ENCODE peak calls at places on chromosome 21, in eight cellular contexts. One of them, this sample, is unnamed.
A peak's percentile ranks its signal among the peaks of the same experiment; 100 is the strongest.

GRCh38 chr21:28133116-28133515 is 859.6 kb downstream of the LTN1 start:
- DNase-seq in left ventricle myocardium superior: no peak
- DNase-seq in hepatocyte: no peak
- DNase-seq in fibroblast of villous mesenchyme: no peak
- DNase-seq in Daoy: no peak
- DNase-seq in neural crest cell: no peak
- DNase-seq in stimulated activated CD8-positive, alpha-beta memory T cell treated with anti-CD3 and anti-CD28 coated beads, Interleukin-4, amount 100 ng/mL, for 24 hours: no peak
- DNase-seq in astrocyte of the spinal cord: no peak
- DNase-seq in this sample: no peak

GRCh38 chr21:16287060-16287459 is 557.3 kb downstream of the USP25 start:
- DNase-seq in left ventricle myocardium superior: no peak
- DNase-seq in hepatocyte: no peak
- DNase-seq in fibroblast of villous mesenchyme: no peak
- DNase-seq in Daoy: no peak
- DNase-seq in neural crest cell: no peak
- DNase-seq in stimulated activated CD8-positive, alpha-beta memory T cell treated with anti-CD3 and anti-CD28 coated beads, Interleukin-4, amount 100 ng/mL, for 24 hours: no peak
- DNase-seq in astrocyte of the spinal cord: no peak
- DNase-seq in this sample: no peak

GRCh38 chr21:17466166-17466565 is 46.7 kb upstream of the CXADR start:
- DNase-seq in left ventricle myocardium superior: no peak
- DNase-seq in hepatocyte: peak; percentile 64
- DNase-seq in fibroblast of villous mesenchyme: peak; percentile 45
- DNase-seq in Daoy: peak; percentile 84
- DNase-seq in neural crest cell: no peak
- DNase-seq in stimulated activated CD8-positive, alpha-beta memory T cell treated with anti-CD3 and anti-CD28 coated beads, Interleukin-4, amount 100 ng/mL, for 24 hours: no peak
- DNase-seq in astrocyte of the spinal cord: peak; percentile 75
- DNase-seq in this sample: no peak

GRCh38 chr21:36821032-36821299 is 122.1 kb downstream of the SIM2 start:
- DNase-seq in left ventricle myocardium superior: no peak
- DNase-seq in hepatocyte: no peak
- DNase-seq in fibroblast of villous mesenchyme: no peak
- DNase-seq in Daoy: no peak
- DNase-seq in neural crest cell: no peak
- DNase-seq in stimulated activated CD8-positive, alpha-beta memory T cell treated with anti-CD3 and anti-CD28 coated beads, Interleukin-4, amount 100 ng/mL, for 24 hours: no peak
- DNase-seq in astrocyte of the spinal cord: no peak
- DNase-seq in this sample: no peak

GRCh38 chr21:45327458-45328197 is 39.9 kb upstream of the POFUT2 start:
- DNase-seq in left ventricle myocardium superior: peak; percentile 27
- DNase-seq in hepatocyte: no peak
- DNase-seq in fibroblast of villous mesenchyme: no peak
- DNase-seq in Daoy: no peak
- DNase-seq in neural crest cell: no peak
- DNase-seq in stimulated activated CD8-positive, alpha-beta memory T cell treated with anti-CD3 and anti-CD28 coated beads, Interleukin-4, amount 100 ng/mL, for 24 hours: no peak
- DNase-seq in astrocyte of the spinal cord: no peak
- DNase-seq in this sample: peak; percentile 46

GRCh38 chr21:15128267-15128666 is 63.5 kb upstream of the NRIP1 start:
- DNase-seq in left ventricle myocardium superior: no peak
- DNase-seq in hepatocyte: no peak
- DNase-seq in fibroblast of villous mesenchyme: no peak
- DNase-seq in Daoy: no peak
- DNase-seq in neural crest cell: no peak
- DNase-seq in stimulated activated CD8-positive, alpha-beta memory T cell treated with anti-CD3 and anti-CD28 coated beads, Interleukin-4, amount 100 ng/mL, for 24 hours: no peak
- DNase-seq in astrocyte of the spinal cord: no peak
- DNase-seq in this sample: no peak

GRCh38 chr21:39441502-39442475 is 3.8 kb downstream of the LCA5L start:
- DNase-seq in left ventricle myocardium superior: no peak
- DNase-seq in hepatocyte: peak; percentile 62
- DNase-seq in fibroblast of villous mesenchyme: peak; percentile 62
- DNase-seq in Daoy: peak; percentile 47
- DNase-seq in neural crest cell: no peak
- DNase-seq in stimulated activated CD8-positive, alpha-beta memory T cell treated with anti-CD3 and anti-CD28 coated beads, Interleukin-4, amount 100 ng/mL, for 24 hours: no peak
- DNase-seq in astrocyte of the spinal cord: peak; percentile 51
- DNase-seq in this sample: no peak

GRCh38 chr21:38954450-38955059 is 148.8 kb downstream of the ETS2 start:
- DNase-seq in left ventricle myocardium superior: no peak
- DNase-seq in hepatocyte: peak; percentile 31
- DNase-seq in fibroblast of villous mesenchyme: no peak
- DNase-seq in Daoy: no peak
- DNase-seq in neural crest cell: no peak
- DNase-seq in stimulated activated CD8-positive, alpha-beta memory T cell treated with anti-CD3 and anti-CD28 coated beads, Interleukin-4, amount 100 ng/mL, for 24 hours: no peak
- DNase-seq in astrocyte of the spinal cord: no peak
- DNase-seq in this sample: no peak

GRCh38 chr21:40054403-40054802 is 187.2 kb downstream of the PCP4 start:
- DNase-seq in left ventricle myocardium superior: peak; percentile 36
- DNase-seq in hepatocyte: peak; percentile 23
- DNase-seq in fibroblast of villous mesenchyme: no peak
- DNase-seq in Daoy: peak; percentile 62
- DNase-seq in neural crest cell: no peak
- DNase-seq in stimulated activated CD8-positive, alpha-beta memory T cell treated with anti-CD3 and anti-CD28 coated beads, Interleukin-4, amount 100 ng/mL, for 24 hours: no peak
- DNase-seq in astrocyte of the spinal cord: peak; percentile 57
- DNase-seq in this sample: peak; percentile 88

GRCh38 chr21:39666026-39666425 is 53.3 kb downstream of the B3GALT5 start:
- DNase-seq in left ventricle myocardium superior: no peak
- DNase-seq in hepatocyte: no peak
- DNase-seq in fibroblast of villous mesenchyme: no peak
- DNase-seq in Daoy: no peak
- DNase-seq in neural crest cell: no peak
- DNase-seq in stimulated activated CD8-positive, alpha-beta memory T cell treated with anti-CD3 and anti-CD28 coated beads, Interleukin-4, amount 100 ng/mL, for 24 hours: no peak
- DNase-seq in astrocyte of the spinal cord: no peak
- DNase-seq in this sample: no peak

GRCh38 chr21:29403922-29404538 is 105.3 kb downstream of the BACH1 start:
- DNase-seq in left ventricle myocardium superior: no peak
- DNase-seq in hepatocyte: no peak
- DNase-seq in fibroblast of villous mesenchyme: peak; percentile 28
- DNase-seq in Daoy: no peak
- DNase-seq in neural crest cell: no peak
- DNase-seq in stimulated activated CD8-positive, alpha-beta memory T cell treated with anti-CD3 and anti-CD28 coated beads, Interleukin-4, amount 100 ng/mL, for 24 hours: no peak
- DNase-seq in astrocyte of the spinal cord: no peak
- DNase-seq in this sample: peak; percentile 60

GRCh38 chr21:46599251-46599572 is 5.7 kb downstream of the S100B start:
- DNase-seq in left ventricle myocardium superior: no peak
- DNase-seq in hepatocyte: peak; percentile 79
- DNase-seq in fibroblast of villous mesenchyme: peak; percentile 81
- DNase-seq in Daoy: no peak
- DNase-seq in neural crest cell: peak; percentile 46
- DNase-seq in stimulated activated CD8-positive, alpha-beta memory T cell treated with anti-CD3 and anti-CD28 coated beads, Interleukin-4, amount 100 ng/mL, for 24 hours: no peak
- DNase-seq in astrocyte of the spinal cord: peak; percentile 88
- DNase-seq in this sample: no peak

GRCh38 chr21:34274001-34274400 is 89.8 kb upstream of the KCNE2 start:
- DNase-seq in left ventricle myocardium superior: no peak
- DNase-seq in hepatocyte: no peak
- DNase-seq in fibroblast of villous mesenchyme: peak; percentile 42
- DNase-seq in Daoy: peak; percentile 36
- DNase-seq in neural crest cell: no peak
- DNase-seq in stimulated activated CD8-positive, alpha-beta memory T cell treated with anti-CD3 and anti-CD28 coated beads, Interleukin-4, amount 100 ng/mL, for 24 hours: no peak
- DNase-seq in astrocyte of the spinal cord: peak; percentile 1
- DNase-seq in this sample: no peak

GRCh38 chr21:36560933-36561575 is 81.1 kb upstream of the CLDN14 start:
- DNase-seq in left ventricle myocardium superior: no peak
- DNase-seq in hepatocyte: no peak
- DNase-seq in fibroblast of villous mesenchyme: no peak
- DNase-seq in Daoy: no peak
- DNase-seq in neural crest cell: no peak
- DNase-seq in stimulated activated CD8-positive, alpha-beta memory T cell treated with anti-CD3 and anti-CD28 coated beads, Interleukin-4, amount 100 ng/mL, for 24 hours: no peak
- DNase-seq in astrocyte of the spinal cord: no peak
- DNase-seq in this sample: no peak

GRCh38 chr21:42524341-42525227 is 10.9 kb downstream of the SLC37A1 start:
- DNase-seq in left ventricle myocardium superior: peak; percentile 79
- DNase-seq in hepatocyte: peak; percentile 82
- DNase-seq in fibroblast of villous mesenchyme: peak; percentile 69
- DNase-seq in Daoy: peak; percentile 49
- DNase-seq in neural crest cell: peak; percentile 22
- DNase-seq in stimulated activated CD8-positive, alpha-beta memory T cell treated with anti-CD3 and anti-CD28 coated beads, Interleukin-4, amount 100 ng/mL, for 24 hours: peak; percentile 46
- DNase-seq in astrocyte of the spinal cord: peak; percentile 76
- DNase-seq in this sample: peak; percentile 93

GRCh38 chr21:17460094-17460493 is 52.7 kb upstream of the CXADR start:
- DNase-seq in left ventricle myocardium superior: no peak
- DNase-seq in hepatocyte: no peak
- DNase-seq in fibroblast of villous mesenchyme: no peak
- DNase-seq in Daoy: no peak
- DNase-seq in neural crest cell: no peak
- DNase-seq in stimulated activated CD8-positive, alpha-beta memory T cell treated with anti-CD3 and anti-CD28 coated beads, Interleukin-4, amount 100 ng/mL, for 24 hours: no peak
- DNase-seq in astrocyte of the spinal cord: no peak
- DNase-seq in this sample: no peak

GRCh38 chr21:41876396-41876795 is 2.7 kb downstream of the PRDM15 start:
- DNase-seq in left ventricle myocardium superior: no peak
- DNase-seq in hepatocyte: no peak
- DNase-seq in fibroblast of villous mesenchyme: no peak
- DNase-seq in Daoy: no peak
- DNase-seq in neural crest cell: no peak
- DNase-seq in stimulated activated CD8-positive, alpha-beta memory T cell treated with anti-CD3 and anti-CD28 coated beads, Interleukin-4, amount 100 ng/mL, for 24 hours: no peak
- DNase-seq in astrocyte of the spinal cord: no peak
- DNase-seq in this sample: no peak

GRCh38 chr21:15843766-15844165 is 114.0 kb downstream of the USP25 start:
- DNase-seq in left ventricle myocardium superior: no peak
- DNase-seq in hepatocyte: no peak
- DNase-seq in fibroblast of villous mesenchyme: no peak
- DNase-seq in Daoy: no peak
- DNase-seq in neural crest cell: no peak
- DNase-seq in stimulated activated CD8-positive, alpha-beta memory T cell treated with anti-CD3 and anti-CD28 coated beads, Interleukin-4, amount 100 ng/mL, for 24 hours: no peak
- DNase-seq in astrocyte of the spinal cord: no peak
- DNase-seq in this sample: no peak

GRCh38 chr21:38848187-38848609 is 42.5 kb downstream of the ETS2 start:
- DNase-seq in left ventricle myocardium superior: peak; percentile 55
- DNase-seq in hepatocyte: peak; percentile 61
- DNase-seq in fibroblast of villous mesenchyme: peak; percentile 96
- DNase-seq in Daoy: no peak
- DNase-seq in neural crest cell: no peak
- DNase-seq in stimulated activated CD8-positive, alpha-beta memory T cell treated with anti-CD3 and anti-CD28 coated beads, Interleukin-4, amount 100 ng/mL, for 24 hours: no peak
- DNase-seq in astrocyte of the spinal cord: no peak
- DNase-seq in this sample: no peak

GRCh38 chr21:33971492-33972013 is 55.9 kb upstream of the ATP5PO start:
- DNase-seq in left ventricle myocardium superior: no peak
- DNase-seq in hepatocyte: peak; percentile 56
- DNase-seq in fibroblast of villous mesenchyme: peak; percentile 88
- DNase-seq in Daoy: peak; percentile 53
- DNase-seq in neural crest cell: no peak
- DNase-seq in stimulated activated CD8-positive, alpha-beta memory T cell treated with anti-CD3 and anti-CD28 coated beads, Interleukin-4, amount 100 ng/mL, for 24 hours: no peak
- DNase-seq in astrocyte of the spinal cord: peak; percentile 54
- DNase-seq in this sample: no peak

GRCh38 chr21:26148071-26148470 is 22.5 kb downstream of the APP start:
- DNase-seq in left ventricle myocardium superior: no peak
- DNase-seq in hepatocyte: no peak
- DNase-seq in fibroblast of villous mesenchyme: no peak
- DNase-seq in Daoy: no peak
- DNase-seq in neural crest cell: no peak
- DNase-seq in stimulated activated CD8-positive, alpha-beta memory T cell treated with anti-CD3 and anti-CD28 coated beads, Interleukin-4, amount 100 ng/mL, for 24 hours: no peak
- DNase-seq in astrocyte of the spinal cord: no peak
- DNase-seq in this sample: no peak

GRCh38 chr21:45283019-45283610 is 4.6 kb downstream of the POFUT2 start:
- DNase-seq in left ventricle myocardium superior: no peak
- DNase-seq in hepatocyte: no peak
- DNase-seq in fibroblast of villous mesenchyme: no peak
- DNase-seq in Daoy: no peak
- DNase-seq in neural crest cell: no peak
- DNase-seq in stimulated activated CD8-positive, alpha-beta memory T cell treated with anti-CD3 and anti-CD28 coated beads, Interleukin-4, amount 100 ng/mL, for 24 hours: no peak
- DNase-seq in astrocyte of the spinal cord: no peak
- DNase-seq in this sample: peak; percentile 41

GRCh38 chr21:38726482-38726881 is 79.2 kb upstream of the ETS2 start:
- DNase-seq in left ventricle myocardium superior: no peak
- DNase-seq in hepatocyte: no peak
- DNase-seq in fibroblast of villous mesenchyme: no peak
- DNase-seq in Daoy: no peak
- DNase-seq in neural crest cell: no peak
- DNase-seq in stimulated activated CD8-positive, alpha-beta memory T cell treated with anti-CD3 and anti-CD28 coated beads, Interleukin-4, amount 100 ng/mL, for 24 hours: no peak
- DNase-seq in astrocyte of the spinal cord: no peak
- DNase-seq in this sample: no peak

GRCh38 chr21:28136687-28137086 is 856.0 kb downstream of the LTN1 start:
- DNase-seq in left ventricle myocardium superior: no peak
- DNase-seq in hepatocyte: no peak
- DNase-seq in fibroblast of villous mesenchyme: peak; percentile 74
- DNase-seq in Daoy: no peak
- DNase-seq in neural crest cell: no peak
- DNase-seq in stimulated activated CD8-positive, alpha-beta memory T cell treated with anti-CD3 and anti-CD28 coated beads, Interleukin-4, amount 100 ng/mL, for 24 hours: no peak
- DNase-seq in astrocyte of the spinal cord: no peak
- DNase-seq in this sample: no peak

GRCh38 chr21:35026617-35027557 is 22.2 kb downstream of the RUNX1 start:
- DNase-seq in left ventricle myocardium superior: peak; percentile 80
- DNase-seq in hepatocyte: peak; percentile 73
- DNase-seq in fibroblast of villous mesenchyme: peak; percentile 88
- DNase-seq in Daoy: no peak
- DNase-seq in neural crest cell: peak; percentile 16
- DNase-seq in stimulated activated CD8-positive, alpha-beta memory T cell treated with anti-CD3 and anti-CD28 coated beads, Interleukin-4, amount 100 ng/mL, for 24 hours: peak; percentile 73
- DNase-seq in astrocyte of the spinal cord: peak; percentile 66
- DNase-seq in this sample: peak; percentile 88

This sample was measured in lower lobe of right lung.